ENCODE peak calls at places on chromosomes 1 and 21, in four cellular contexts. One of them, this sample, is unnamed.

GRCh38 chr1:153277852-153278251 is 18.4 kb downstream of the LORICRIN start:
- DNase-seq in central memory CD8-positive, alpha-beta T cell: no peak
- DNase-seq in ELR: peak; percentile 10
- DNase-seq in stimulated activated CD4-positive, alpha-beta T cell treated with anti-CD3 and anti-CD28 coated beads, Interleukin-2, amount 100 ng/mL, for 24 hours: peak; percentile 65
- DNase-seq in this sample: peak; percentile 44

GRCh38 chr21:34093083-34093482 is 19.7 kb downstream of the MRPS6 start:
- DNase-seq in central memory CD8-positive, alpha-beta T cell: no peak
- DNase-seq in ELR: no peak
- DNase-seq in stimulated activated CD4-positive, alpha-beta T cell treated with anti-CD3 and anti-CD28 coated beads, Interleukin-2, amount 100 ng/mL, for 24 hours: no peak
- DNase-seq in this sample: no peak

GRCh38 chr1:210250998-210251679 is 18.5 kb downstream of the SERTAD4 start:
- DNase-seq in central memory CD8-positive, alpha-beta T cell: no peak
- DNase-seq in ELR: peak; percentile 75
- DNase-seq in stimulated activated CD4-positive, alpha-beta T cell treated with anti-CD3 and anti-CD28 coated beads, Interleukin-2, amount 100 ng/mL, for 24 hours: peak; percentile 41
- DNase-seq in this sample: no peak

GRCh38 chr21:41868062-41868710 is 11.0 kb downstream of the PRDM15 start:
- DNase-seq in central memory CD8-positive, alpha-beta T cell: no peak
- DNase-seq in ELR: peak; percentile 30
- DNase-seq in stimulated activated CD4-positive, alpha-beta T cell treated with anti-CD3 and anti-CD28 coated beads, Interleukin-2, amount 100 ng/mL, for 24 hours: no peak
- DNase-seq in this sample: peak; percentile 56

GRCh38 chr1:14850563-14850962 is 252.1 kb downstream of the KAZN start:
- DNase-seq in central memory CD8-positive, alpha-beta T cell: no peak
- DNase-seq in ELR: no peak
- DNase-seq in stimulated activated CD4-positive, alpha-beta T cell treated with anti-CD3 and anti-CD28 coated beads, Interleukin-2, amount 100 ng/mL, for 24 hours: no peak
- DNase-seq in this sample: no peak

GRCh38 chr1:64323054-64323453 is 119.6 kb downstream of the UBE2U start:
- DNase-seq in central memory CD8-positive, alpha-beta T cell: no peak
- DNase-seq in ELR: peak; percentile 21
- DNase-seq in stimulated activated CD4-positive, alpha-beta T cell treated with anti-CD3 and anti-CD28 coated beads, Interleukin-2, amount 100 ng/mL, for 24 hours: no peak
- DNase-seq in this sample: no peak

GRCh38 chr1:205447457-205448415 is 8.1 kb downstream of the BLACAT1 start:
- DNase-seq in central memory CD8-positive, alpha-beta T cell: no peak
- DNase-seq in ELR: no peak
- DNase-seq in stimulated activated CD4-positive, alpha-beta T cell treated with anti-CD3 and anti-CD28 coated beads, Interleukin-2, amount 100 ng/mL, for 24 hours: no peak
- DNase-seq in this sample: no peak

GRCh38 chr1:63991685-63992084 is 211.7 kb upstream of the UBE2U start:
- DNase-seq in central memory CD8-positive, alpha-beta T cell: no peak
- DNase-seq in ELR: no peak
- DNase-seq in stimulated activated CD4-positive, alpha-beta T cell treated with anti-CD3 and anti-CD28 coated beads, Interleukin-2, amount 100 ng/mL, for 24 hours: no peak
- DNase-seq in this sample: no peak

GRCh38 chr21:39057121-39057520 is 126.1 kb downstream of the PSMG1 start:
- DNase-seq in central memory CD8-positive, alpha-beta T cell: no peak
- DNase-seq in ELR: no peak
- DNase-seq in stimulated activated CD4-positive, alpha-beta T cell treated with anti-CD3 and anti-CD28 coated beads, Interleukin-2, amount 100 ng/mL, for 24 hours: no peak
- DNase-seq in this sample: no peak

GRCh38 chr1:116724765-116725375 is 29.4 kb upstream of the CD2 start:
- DNase-seq in central memory CD8-positive, alpha-beta T cell: peak; percentile 56
- DNase-seq in ELR: peak; percentile 68
- DNase-seq in stimulated activated CD4-positive, alpha-beta T cell treated with anti-CD3 and anti-CD28 coated beads, Interleukin-2, amount 100 ng/mL, for 24 hours: peak; percentile 84
- DNase-seq in this sample: no peak

GRCh38 chr1:77539510-77540142 is 142.8 kb downstream of the ZZZ3 start:
- DNase-seq in central memory CD8-positive, alpha-beta T cell: no peak
- DNase-seq in ELR: peak; percentile 93
- DNase-seq in stimulated activated CD4-positive, alpha-beta T cell treated with anti-CD3 and anti-CD28 coated beads, Interleukin-2, amount 100 ng/mL, for 24 hours: no peak
- DNase-seq in this sample: no peak

GRCh38 chr1:67889466-67889865 is 56.2 kb upstream of the GNG12 start:
- DNase-seq in central memory CD8-positive, alpha-beta T cell: no peak
- DNase-seq in ELR: no peak
- DNase-seq in stimulated activated CD4-positive, alpha-beta T cell treated with anti-CD3 and anti-CD28 coated beads, Interleukin-2, amount 100 ng/mL, for 24 hours: no peak
- DNase-seq in this sample: no peak

GRCh38 chr1:41015894-41016470 is 5.5 kb downstream of the SLFNL1 start:
- DNase-seq in central memory CD8-positive, alpha-beta T cell: no peak
- DNase-seq in ELR: no peak
- DNase-seq in stimulated activated CD4-positive, alpha-beta T cell treated with anti-CD3 and anti-CD28 coated beads, Interleukin-2, amount 100 ng/mL, for 24 hours: no peak
- DNase-seq in this sample: no peak

GRCh38 chr1:204544321-204544720 is 28.1 kb downstream of the MDM4 start:
- DNase-seq in central memory CD8-positive, alpha-beta T cell: no peak
- DNase-seq in ELR: peak; percentile 62
- DNase-seq in stimulated activated CD4-positive, alpha-beta T cell treated with anti-CD3 and anti-CD28 coated beads, Interleukin-2, amount 100 ng/mL, for 24 hours: no peak
- DNase-seq in this sample: no peak

GRCh38 chr1:239952348-239953307 is 139.1 kb upstream of the FMN2 start:
- DNase-seq in central memory CD8-positive, alpha-beta T cell: no peak
- DNase-seq in ELR: peak; percentile 40
- DNase-seq in stimulated activated CD4-positive, alpha-beta T cell treated with anti-CD3 and anti-CD28 coated beads, Interleukin-2, amount 100 ng/mL, for 24 hours: peak; percentile 29
- DNase-seq in this sample: no peak

GRCh38 chr21:34126269-34126668 is 52.9 kb downstream of the MRPS6 start:
- DNase-seq in central memory CD8-positive, alpha-beta T cell: no peak
- DNase-seq in ELR: peak; percentile 53
- DNase-seq in stimulated activated CD4-positive, alpha-beta T cell treated with anti-CD3 and anti-CD28 coated beads, Interleukin-2, amount 100 ng/mL, for 24 hours: no peak
- DNase-seq in this sample: no peak

GRCh38 chr1:92736395-92736794 is 48.5 kb downstream of the EVI5 start:
- DNase-seq in central memory CD8-positive, alpha-beta T cell: no peak
- DNase-seq in ELR: peak; percentile 23
- DNase-seq in stimulated activated CD4-positive, alpha-beta T cell treated with anti-CD3 and anti-CD28 coated beads, Interleukin-2, amount 100 ng/mL, for 24 hours: no peak
- DNase-seq in this sample: no peak

GRCh38 chr1:163472267-163472666 is 150.5 kb downstream of the NUF2 start:
- DNase-seq in central memory CD8-positive, alpha-beta T cell: no peak
- DNase-seq in ELR: no peak
- DNase-seq in stimulated activated CD4-positive, alpha-beta T cell treated with anti-CD3 and anti-CD28 coated beads, Interleukin-2, amount 100 ng/mL, for 24 hours: no peak
- DNase-seq in this sample: no peak

GRCh38 chr1:23594927-23595353 is 35.6 kb upstream of the ID3 start:
- DNase-seq in central memory CD8-positive, alpha-beta T cell: no peak
- DNase-seq in ELR: no peak
- DNase-seq in stimulated activated CD4-positive, alpha-beta T cell treated with anti-CD3 and anti-CD28 coated beads, Interleukin-2, amount 100 ng/mL, for 24 hours: no peak
- DNase-seq in this sample: no peak

GRCh38 chr1:203187306-203188264 is 1.1 kb upstream of the CHI3L1 start:
- DNase-seq in central memory CD8-positive, alpha-beta T cell: no peak
- DNase-seq in ELR: no peak
- DNase-seq in stimulated activated CD4-positive, alpha-beta T cell treated with anti-CD3 and anti-CD28 coated beads, Interleukin-2, amount 100 ng/mL, for 24 hours: no peak
- DNase-seq in this sample: no peak

GRCh38 chr1:92485374-92486250 is 1.1 kb downstream of the GFI1 start:
- DNase-seq in central memory CD8-positive, alpha-beta T cell: peak; percentile 67
- DNase-seq in ELR: peak; percentile 49
- DNase-seq in stimulated activated CD4-positive, alpha-beta T cell treated with anti-CD3 and anti-CD28 coated beads, Interleukin-2, amount 100 ng/mL, for 24 hours: peak; percentile 92
- DNase-seq in this sample: peak; percentile 58

GRCh38 chr1:12501661-12502060 is 116.3 kb downstream of the DHRS3 start:
- DNase-seq in central memory CD8-positive, alpha-beta T cell: no peak
- DNase-seq in ELR: peak; percentile 83
- DNase-seq in stimulated activated CD4-positive, alpha-beta T cell treated with anti-CD3 and anti-CD28 coated beads, Interleukin-2, amount 100 ng/mL, for 24 hours: peak; percentile 26
- DNase-seq in this sample: no peak

GRCh38 chr1:33724348-33724747 is 139.5 kb upstream of the HMGB4 start:
- DNase-seq in central memory CD8-positive, alpha-beta T cell: no peak
- DNase-seq in ELR: no peak
- DNase-seq in stimulated activated CD4-positive, alpha-beta T cell treated with anti-CD3 and anti-CD28 coated beads, Interleukin-2, amount 100 ng/mL, for 24 hours: no peak
- DNase-seq in this sample: no peak

GRCh38 chr1:210500831-210501230 is 172.1 kb downstream of the HHAT start:
- DNase-seq in central memory CD8-positive, alpha-beta T cell: no peak
- DNase-seq in ELR: no peak
- DNase-seq in stimulated activated CD4-positive, alpha-beta T cell treated with anti-CD3 and anti-CD28 coated beads, Interleukin-2, amount 100 ng/mL, for 24 hours: no peak
- DNase-seq in this sample: no peak

GRCh38 chr1:15702722-15703550 is 18.8 kb downstream of the PLEKHM2 start:
- DNase-seq in central memory CD8-positive, alpha-beta T cell: no peak
- DNase-seq in ELR: peak; percentile 24
- DNase-seq in stimulated activated CD4-positive, alpha-beta T cell treated with anti-CD3 and anti-CD28 coated beads, Interleukin-2, amount 100 ng/mL, for 24 hours: no peak
- DNase-seq in this sample: no peak

GRCh38 chr1:18211764-18212163 is 104.2 kb downstream of the IGSF21 start:
- DNase-seq in central memory CD8-positive, alpha-beta T cell: no peak
- DNase-seq in ELR: no peak
- DNase-seq in stimulated activated CD4-positive, alpha-beta T cell treated with anti-CD3 and anti-CD28 coated beads, Interleukin-2, amount 100 ng/mL, for 24 hours: no peak
- DNase-seq in this sample: no peak

GRCh38 chr1:93692451-93692861 is 10.8 kb upstream of the BCAR3 start:
- DNase-seq in central memory CD8-positive, alpha-beta T cell: no peak
- DNase-seq in ELR: peak; percentile 87
- DNase-seq in stimulated activated CD4-positive, alpha-beta T cell treated with anti-CD3 and anti-CD28 coated beads, Interleukin-2, amount 100 ng/mL, for 24 hours: no peak
- DNase-seq in this sample: no peak

GRCh38 chr1:94068096-94068830 is 52.7 kb downstream of the ABCA4 start:
- DNase-seq in central memory CD8-positive, alpha-beta T cell: no peak
- DNase-seq in ELR: peak; percentile 82
- DNase-seq in stimulated activated CD4-positive, alpha-beta T cell treated with anti-CD3 and anti-CD28 coated beads, Interleukin-2, amount 100 ng/mL, for 24 hours: no peak
- DNase-seq in this sample: no peak

GRCh38 chr1:72229893-72230292 is 52.4 kb downstream of the NEGR1 start:
- DNase-seq in central memory CD8-positive, alpha-beta T cell: no peak
- DNase-seq in ELR: peak; percentile 1
- DNase-seq in stimulated activated CD4-positive, alpha-beta T cell treated with anti-CD3 and anti-CD28 coated beads, Interleukin-2, amount 100 ng/mL, for 24 hours: no peak
- DNase-seq in this sample: no peak

GRCh38 chr1:85573348-85573747 is 7.2 kb upstream of the CCN1 start:
- DNase-seq in central memory CD8-positive, alpha-beta T cell: no peak
- DNase-seq in ELR: no peak
- DNase-seq in stimulated activated CD4-positive, alpha-beta T cell treated with anti-CD3 and anti-CD28 coated beads, Interleukin-2, amount 100 ng/mL, for 24 hours: no peak
- DNase-seq in this sample: no peak

GRCh38 chr1:8097077-8097799 is 71.1 kb upstream of the ERRFI1 start:
- DNase-seq in central memory CD8-positive, alpha-beta T cell: no peak
- DNase-seq in ELR: peak; percentile 96
- DNase-seq in stimulated activated CD4-positive, alpha-beta T cell treated with anti-CD3 and anti-CD28 coated beads, Interleukin-2, amount 100 ng/mL, for 24 hours: no peak
- DNase-seq in this sample: peak; percentile 27

GRCh38 chr1:234861761-234862160 is 251.8 kb upstream of the IRF2BP2 start:
- DNase-seq in central memory CD8-positive, alpha-beta T cell: no peak
- DNase-seq in ELR: no peak
- DNase-seq in stimulated activated CD4-positive, alpha-beta T cell treated with anti-CD3 and anti-CD28 coated beads, Interleukin-2, amount 100 ng/mL, for 24 hours: no peak
- DNase-seq in this sample: no peak

GRCh38 chr1:203338335-203339036 is 12.4 kb downstream of the FMOD start:
- DNase-seq in central memory CD8-positive, alpha-beta T cell: peak; percentile 40
- DNase-seq in ELR: peak; percentile 67
- DNase-seq in stimulated activated CD4-positive, alpha-beta T cell treated with anti-CD3 and anti-CD28 coated beads, Interleukin-2, amount 100 ng/mL, for 24 hours: peak; percentile 64
- DNase-seq in this sample: peak; percentile 68

This sample was measured in GM19239.